ENCODE peak calls at places on chromosomes 4 and X, in five cellular contexts. Q, E, R, A and C are unnamed samples.

GRCh38 chr4:103091601-103092223 is 7.9 kb downstream of the BDH2 start:
- DNase-seq in Q (peak; percentile 72), E (peak; percentile 63), R (peak; percentile 63), A (peak; percentile 88), C (peak; percentile 67)

GRCh38 chr4:105930696-105931095 is 35.4 kb downstream of the NPNT start:
- DNase-seq in Q (no peak), E (no peak), R (no peak), A (no peak), C (no peak)

GRCh38 chrX:71536285-71536684 is 3.4 kb downstream of the OGT start:
- DNase-seq in Q (no peak), E (peak; percentile 6), R (no peak), A (no peak), C (no peak)

GRCh38 chrX:31547416-31547815 is 475.6 kb upstream of the FTHL17 start:
- DNase-seq in Q (no peak), E (no peak), R (no peak), A (no peak), C (no peak)

GRCh38 chr4:127364397-127364796 is 268.4 kb upstream of the INTU start:
- DNase-seq in Q (no peak), E (no peak), R (no peak), A (no peak), C (no peak)

GRCh38 chrX:78658851-78659744 is at the start of gene RTL3:
- DNase-seq in Q (no peak), E (peak; percentile 44), R (no peak), A (no peak), C (no peak)

GRCh38 chr4:185203380-185204237 is at the start of gene CFAP97:
- DNase-seq in Q (peak; percentile 87), E (peak; percentile 77), R (peak; percentile 53), A (peak; percentile 76), C (peak; percentile 58)

GRCh38 chr4:89837385-89837995 is 529 bp upstream of the SNCA start:
- DNase-seq in Q (peak; percentile 10), E (peak; percentile 65), R (no peak), A (no peak), C (no peak)

GRCh38 chrX:11530621-11531020 is 135.1 kb downstream of the ARHGAP6 start:
- DNase-seq in Q (no peak), E (no peak), R (no peak), A (no peak), C (no peak)

GRCh38 chrX:130216312-130216711 is 44.5 kb downstream of the RAB33A start:
- DNase-seq in Q (peak; percentile 19), E (no peak), R (no peak), A (no peak), C (no peak)

GRCh38 chr4:7226464-7226863 is 34.1 kb downstream of the SORCS2 start:
- DNase-seq in Q (no peak), E (no peak), R (no peak), A (no peak), C (no peak)

GRCh38 chr4:169050308-169050707 is 40.3 kb upstream of the CBR4 start:
- DNase-seq in Q (no peak), E (no peak), R (no peak), A (no peak), C (no peak)

GRCh38 chr4:168839758-168840385 is 170.2 kb downstream of the CBR4 start:
- DNase-seq in Q (no peak), E (no peak), R (no peak), A (no peak), C (no peak)

GRCh38 chrX:108186811-108187210 is 95.2 kb downstream of the ATG4A start:
- DNase-seq in Q (no peak), E (peak; percentile 73), R (peak; percentile 46), A (no peak), C (no peak)

GRCh38 chr4:56156141-56156540 is 207.4 kb downstream of the CEP135 start:
- DNase-seq in Q (no peak), E (no peak), R (no peak), A (no peak), C (no peak)

GRCh38 chrX:133527415-133527814 is 112.1 kb upstream of the GPC4 start:
- DNase-seq in Q (no peak), E (peak; percentile 77), R (no peak), A (no peak), C (no peak)

GRCh38 chr4:149293233-149293632 is 522.4 kb downstream of the IQCM start:
- DNase-seq in Q (no peak), E (no peak), R (no peak), A (no peak), C (no peak)

GRCh38 chr4:152850377-152850776 is 70.6 kb downstream of the ARFIP1 start:
- DNase-seq in Q (peak; percentile 1), E (peak; percentile 83), R (no peak), A (peak; percentile 71), C (no peak)

GRCh38 chrX:72110051-72110926 is 21.4 kb downstream of the RTL5 start:
- DNase-seq in Q (no peak), E (no peak), R (no peak), A (no peak), C (no peak)

GRCh38 chr4:182192511-182193181 is 50.6 kb upstream of the TENM3 start:
- DNase-seq in Q (no peak), E (peak; percentile 84), R (no peak), A (no peak), C (no peak)

GRCh38 chr4:26298198-26298950 is 22.4 kb upstream of the RBPJ start:
- DNase-seq in Q (no peak), E (no peak), R (no peak), A (no peak), C (no peak)

GRCh38 chrX:155071694-155072215 is 447 bp downstream of the BRCC3 start:
- DNase-seq in Q (peak; percentile 28), E (no peak), R (no peak), A (peak; percentile 31), C (no peak)

GRCh38 chr4:112895785-112896184 is 153.7 kb upstream of the ANK2 start:
- DNase-seq in Q (no peak), E (peak; percentile 61), R (no peak), A (no peak), C (no peak)

GRCh38 chr4:156553659-156554058 is 417.9 kb downstream of the PDGFC start:
- DNase-seq in Q (no peak), E (no peak), R (no peak), A (no peak), C (no peak)

GRCh38 chr4:15665738-15666365 is 10.7 kb upstream of the FBXL5 start:
- DNase-seq in Q (no peak), E (peak; percentile 95), R (peak; percentile 63), A (no peak), C (no peak)

GRCh38 chr4:138507527-138507926 is 265.4 kb upstream of the SLC7A11 start:
- DNase-seq in Q (no peak), E (no peak), R (no peak), A (no peak), C (no peak)

GRCh38 chrX:2397648-2398340 is 103.0 kb downstream of the DHRSX start:
- DNase-seq in Q (no peak), E (peak; percentile 37), R (peak; percentile 42), A (no peak), C (no peak)

GRCh38 chrX:23548164-23548563 is 119.1 kb upstream of the PRDX4 start:
- DNase-seq in Q (no peak), E (no peak), R (no peak), A (no peak), C (no peak)

GRCh38 chrX:97628807-97629596 is 745.3 kb downstream of the RPA4 start:
- DNase-seq in Q (no peak), E (no peak), R (no peak), A (no peak), C (no peak)

GRCh38 chrX:115311666-115312065 is 22.2 kb downstream of the LUZP4 start:
- DNase-seq in Q (no peak), E (no peak), R (no peak), A (no peak), C (no peak)
- H3K4me3 ChIP-seq in Q (no peak overlapping the region), E (no peak overlapping the region), R (no peak overlapping the region), A (no peak overlapping the region), C (no peak overlapping the region)

GRCh38 chr4:17778431-17778830 is 3.0 kb downstream of the FAM184B start:
- DNase-seq in Q (no peak), E (no peak), R (no peak), A (no peak), C (no peak)

GRCh38 chr4:17785858-17786257 is 4.4 kb upstream of the FAM184B start:
- DNase-seq in Q (no peak), E (no peak), R (no peak), A (no peak), C (no peak)

GRCh38 chr4:17781831-17782287 is 438 bp upstream of the FAM184B start:
- DNase-seq in Q (no peak), E (no peak), R (no peak), A (no peak), C (no peak)

GRCh38 chr4:17781072-17781830 is at the start of gene FAM184B:
- DNase-seq in Q (no peak), E (no peak), R (no peak), A (no peak), C (no peak)

GRCh38 chr4:17780461-17781071 is 855 bp downstream of the FAM184B start:
- DNase-seq in Q (no peak), E (no peak), R (no peak), A (no peak), C (no peak)
- H3K4me3 ChIP-seq in Q (no peak overlapping the region), E (peak overlapping the region; percentile 42), R (no peak overlapping the region), A (no peak overlapping the region), C (no peak overlapping the region)

DNA sequence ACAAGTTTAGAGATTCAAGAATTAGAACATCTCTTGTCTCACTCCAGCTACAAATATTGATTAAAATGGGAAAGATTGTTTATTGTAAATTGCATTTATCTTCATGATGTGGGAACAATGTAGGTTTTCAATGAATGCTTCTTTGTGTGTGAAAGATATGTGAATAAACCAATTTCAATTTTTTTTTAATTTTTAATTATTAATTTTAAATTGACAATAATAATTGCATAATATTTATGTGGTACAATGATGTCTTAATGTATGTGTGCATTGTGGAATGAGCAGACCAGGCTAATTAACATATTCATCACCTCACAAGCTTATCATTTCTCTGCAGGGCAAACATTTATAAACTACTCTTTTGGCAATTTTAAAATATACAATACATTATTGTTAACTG is 281.1 kb downstream of the RAPGEF2 start:
- DNase-seq in Q (no peak), E (no peak), R (no peak), A (no peak), C (no peak)
- H3K4me3 ChIP-seq in Q (no peak overlapping the region), E (no peak overlapping the region), R (no peak overlapping the region), A (no peak overlapping the region), C (no peak overlapping the region)

GRCh38 chr4:144360394-144360793 is 219.9 kb upstream of the GYPA start:
- DNase-seq in Q (no peak), E (no peak), R (no peak), A (no peak), C (no peak)

GRCh38 chr4:144355809-144356757 is 215.6 kb upstream of the GYPA start:
- DNase-seq in Q (peak; percentile 18), E (peak; percentile 86), R (peak; percentile 67), A (peak; percentile 7), C (peak; percentile 67)

GRCh38 chr4:144357970-144358369 is 217.5 kb upstream of the GYPA start:
- DNase-seq in Q (no peak), E (no peak), R (no peak), A (peak; percentile 7), C (no peak)

GRCh38 chr4:144353240-144353639 is 212.7 kb upstream of the GYPA start:
- DNase-seq in Q (no peak), E (peak; percentile 60), R (no peak), A (no peak), C (no peak)

DNA sequence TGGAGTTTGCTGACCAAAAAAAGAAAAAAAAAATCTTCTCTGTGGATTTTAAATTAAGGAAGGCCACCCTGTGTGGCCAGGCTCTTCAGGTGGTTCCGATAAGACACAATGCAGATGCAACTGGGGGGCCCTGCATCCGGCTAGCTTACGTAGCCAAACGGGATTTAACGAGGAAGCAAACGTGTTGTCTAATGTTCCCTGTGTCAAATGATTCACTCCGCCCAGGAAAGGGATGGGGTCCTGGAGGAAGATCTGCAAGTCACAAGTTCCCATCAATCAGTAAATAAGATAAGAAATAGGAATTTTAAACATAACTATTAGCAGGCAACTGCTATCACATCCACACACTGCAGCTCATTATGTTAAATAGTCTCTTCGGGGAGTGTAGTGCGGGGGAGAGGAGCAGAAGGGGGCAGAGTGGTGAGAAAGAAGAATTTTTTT is 216.4 kb upstream of the GYPA start:
- DNase-seq in Q (no peak), E (no peak), R (no peak), A (no peak), C (no peak)
- H3K4me3 ChIP-seq in Q (no peak overlapping the region), E (no peak overlapping the region), R (no peak overlapping the region), A (no peak overlapping the region), C (no peak overlapping the region)